ENCODE peak calls at places on chromosomes 13 and 19, in five cellular contexts. Q is Ammon's horn, G is psoas muscle, P is HFFc6, T is KG1. Z is an unnamed sample.

GRCh38 chr13:34114581-34114980 is 296.6 kb downstream of the RFC3 start:
- DNase-seq in Q (no peak), G (no peak), P (no peak), T (no peak), Z (no peak)

GRCh38 chr13:20411638-20412342 is 113.9 kb downstream of the CRYL1 start:
- DNase-seq in Q (no peak), G (no peak), P (no peak), T (peak), Z (no peak)

GRCh38 chr19:38318595-38319142 is 976 bp upstream of the KCNK6 start:
- DNase-seq in Q (no peak), G (no peak), P (no peak), T (no peak), Z (no peak)

GRCh38 chr19:18737954-18738351 is 53.2 kb downstream of the COMP start:
- DNase-seq in Q (no peak), G (no peak), P (no peak), T (no peak), Z (peak)

GRCh38 chr19:4584670-4585460 is 25.4 kb upstream of the SEMA6B start:
- DNase-seq in Q (no peak), G (no peak), P (no peak), T (no peak), Z (no peak)

GRCh38 chr19:58558066-58558622 is at the start of gene UBE2M:
- DNase-seq in Q (no peak), G (peak), P (peak), T (no peak), Z (peak)

GRCh38 chr13:52165410-52165809 is 6.0 kb upstream of the NEK3 start:
- DNase-seq in Q (no peak), G (no peak), P (no peak), T (no peak), Z (no peak)

GRCh38 chr13:100594731-100595130 is 6.1 kb upstream of the GGACT start:
- DNase-seq in Q (no peak), G (no peak), P (no peak), T (no peak), Z (no peak)